ENCODE peak calls at places on chromosomes 6 and 20, in nine cellular contexts. A, V, J, L, U, T, O, C and X are unnamed samples.

GRCh38 chr6:97697450-97697849 is 414.4 kb upstream of the MMS22L start:
- DNase-seq in L (peak; percentile 11), T (no peak), V (no peak), A (peak; percentile 14), O (no peak), C (no peak), U (no peak), J (peak; percentile 29), X (no peak)

GRCh38 chr20:46027245-46027853 is 1.7 kb upstream of the SLC12A5 start:
- DNase-seq in V (no peak), C (peak; percentile 8), A (peak; percentile 63), J (peak; percentile 44), U (peak; percentile 65), O (no peak), T (no peak), L (peak; percentile 68), X (peak; percentile 56)

GRCh38 chr6:1538348-1538747 is 71.4 kb upstream of the FOXC1 start:
- DNase-seq in O (no peak), U (no peak), T (no peak), J (no peak), V (no peak), L (no peak), A (no peak), C (no peak), X (no peak)

GRCh38 chr6:150590448-150590847 is 9.2 kb upstream of the PLEKHG1 start:
- DNase-seq in T (no peak), A (no peak), U (no peak), V (no peak), L (no peak), C (no peak), J (no peak), O (no peak), X (no peak)

GRCh38 chr20:24470031-24470781 is 777 bp downstream of the SYNDIG1 start:
- DNase-seq in V (no peak), U (no peak), T (peak; percentile 21), A (no peak), J (no peak), O (no peak), C (no peak), L (peak; percentile 14), X (no peak)

GRCh38 chr6:158536891-158537798 is 22.7 kb upstream of the TMEM181 start:
- DNase-seq in J (no peak), C (no peak), A (peak; percentile 29), V (no peak), U (peak; percentile 59), O (no peak), T (no peak), L (peak; percentile 15), X (no peak)

GRCh38 chr6:50998905-50999304 is 180.2 kb downstream of the TFAP2B start:
- DNase-seq in T (no peak), U (no peak), O (no peak), C (no peak), J (no peak), L (no peak), V (no peak), A (no peak), X (no peak)

GRCh38 chr6:168377481-168377850 is 57.9 kb upstream of the DACT2 start:
- DNase-seq in A (peak; percentile 56), U (no peak), V (peak; percentile 54), O (no peak), T (peak; percentile 44), J (no peak), L (no peak), C (no peak), X (no peak)

GRCh38 chr6:12748815-12749521 is 32.4 kb downstream of the PHACTR1 start:
- DNase-seq in T (peak; percentile 17), U (no peak), V (no peak), C (no peak), O (no peak), J (no peak), A (no peak), L (no peak), X (no peak)

GRCh38 chr20:47642118-47642517 is 140.4 kb downstream of the NCOA3 start:
- DNase-seq in C (no peak), J (no peak), U (no peak), O (no peak), T (no peak), L (no peak), V (no peak), A (no peak), X (no peak)

GRCh38 chr20:56631318-56631989 is 2.3 kb downstream of the TFAP2C start:
- DNase-seq in U (no peak), O (no peak), C (no peak), L (no peak), J (no peak), A (no peak), T (no peak), V (no peak), X (no peak)

GRCh38 chr20:11311659-11312058 is 606.0 kb upstream of the BTBD3 start:
- DNase-seq in V (no peak), U (no peak), T (no peak), A (peak; percentile 1), C (no peak), O (no peak), J (no peak), L (no peak), X (no peak)

GRCh38 chr6:122612838-122613237 is 2.6 kb downstream of the PKIB start:
- DNase-seq in A (no peak), J (no peak), O (no peak), T (no peak), V (no peak), L (no peak), C (no peak), U (no peak), X (no peak)

GRCh38 chr6:44452725-44453124 is 65.2 kb downstream of the CDC5L start:
- DNase-seq in O (no peak), U (no peak), L (peak; percentile 48), C (no peak), T (no peak), J (no peak), A (peak; percentile 77), V (no peak), X (peak; percentile 81)

GRCh38 chr20:23086056-23086551 is at the start of gene CD93:
- DNase-seq in V (peak; percentile 53), T (peak; percentile 58), L (no peak), C (no peak), O (peak; percentile 50), J (no peak), A (no peak), U (peak; percentile 40), X (no peak)

DNA sequence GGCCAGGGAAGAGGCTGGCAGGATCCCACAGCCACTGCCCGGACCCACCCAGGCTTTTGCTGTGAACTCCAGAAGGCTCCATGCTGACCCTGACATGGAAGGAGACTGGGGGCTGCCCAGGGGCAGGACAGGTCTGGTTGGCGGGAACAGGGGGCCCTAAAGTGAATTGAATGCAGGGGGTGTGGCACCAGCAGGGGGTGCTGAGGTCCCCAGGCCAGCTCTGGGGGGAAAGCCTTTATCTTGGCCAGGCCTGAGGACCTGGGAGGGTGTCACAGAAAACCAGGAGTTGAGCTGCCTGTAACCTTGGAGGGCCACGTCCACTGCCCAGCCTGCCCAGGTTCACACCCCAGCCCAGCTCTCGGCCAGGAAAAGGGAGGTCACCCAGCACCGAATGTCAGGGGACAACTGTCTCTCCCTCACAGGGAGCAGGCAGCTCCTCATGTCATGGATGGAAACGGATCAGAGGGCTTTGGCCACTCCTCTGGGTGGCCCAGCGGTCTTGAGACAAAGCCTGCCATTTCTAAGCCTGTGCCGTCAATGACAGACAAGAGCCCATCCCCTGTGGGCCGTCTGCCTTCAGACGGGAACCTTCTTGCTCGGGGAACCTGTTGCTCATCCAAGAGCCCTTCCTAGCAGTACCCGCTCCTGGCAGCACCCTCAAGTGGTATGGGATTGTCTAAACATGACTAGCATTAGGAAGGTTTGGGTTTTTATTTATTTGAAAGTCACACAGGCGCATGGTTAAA is 2.9 kb upstream of the YTHDF1 start:
- DNase-seq in O (no peak), U (no peak), J (no peak), T (no peak), A (no peak), V (no peak), C (no peak), L (no peak), X (no peak)
- TF ChIP-seq CTCF in O (no peak), U (no peak), J (no peak), T (no peak), A (no peak), V (no peak), C (no peak), L (no peak), X (peak; percentile 42)

DNA sequence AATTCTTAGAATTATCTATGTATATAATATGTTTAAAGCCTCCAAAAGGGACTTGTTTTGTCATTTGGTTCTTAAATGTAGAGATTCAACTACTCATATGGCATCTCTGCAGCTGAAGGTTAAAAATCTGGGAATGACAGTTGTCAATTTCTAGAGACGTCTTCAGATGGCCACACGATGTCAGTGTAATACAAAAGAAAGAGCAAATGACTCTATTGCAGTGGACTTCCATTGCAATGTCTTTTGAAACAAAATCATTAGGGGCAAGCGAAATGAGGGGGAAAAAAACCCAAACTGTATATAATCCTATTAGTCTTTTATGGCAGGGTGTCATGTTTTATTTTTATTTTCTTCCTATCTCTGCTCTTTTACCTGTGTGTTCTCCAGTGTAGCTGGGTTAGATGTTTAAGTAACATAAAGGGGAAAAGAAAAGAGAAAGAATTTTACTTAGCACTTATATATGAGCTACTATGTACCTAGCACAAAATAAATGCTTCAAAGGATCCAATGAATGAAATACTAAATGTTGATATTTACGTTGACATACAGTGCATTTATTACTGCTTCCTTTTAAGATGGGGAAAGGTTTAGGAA is 26.2 kb downstream of the CCN2 start:
- DNase-seq in O (no peak), J (peak; percentile 38), C (no peak), T (no peak), L (peak; percentile 79), A (peak; percentile 67), U (no peak), V (no peak), X (peak; percentile 41)
- TF ChIP-seq CTCF in O (peak; percentile 41), J (peak; percentile 53), C (peak; percentile 56), T (peak; percentile 24), L (peak; percentile 50), A (peak; percentile 54), U (no peak), V (peak; percentile 15), X (peak; percentile 82)

DNA sequence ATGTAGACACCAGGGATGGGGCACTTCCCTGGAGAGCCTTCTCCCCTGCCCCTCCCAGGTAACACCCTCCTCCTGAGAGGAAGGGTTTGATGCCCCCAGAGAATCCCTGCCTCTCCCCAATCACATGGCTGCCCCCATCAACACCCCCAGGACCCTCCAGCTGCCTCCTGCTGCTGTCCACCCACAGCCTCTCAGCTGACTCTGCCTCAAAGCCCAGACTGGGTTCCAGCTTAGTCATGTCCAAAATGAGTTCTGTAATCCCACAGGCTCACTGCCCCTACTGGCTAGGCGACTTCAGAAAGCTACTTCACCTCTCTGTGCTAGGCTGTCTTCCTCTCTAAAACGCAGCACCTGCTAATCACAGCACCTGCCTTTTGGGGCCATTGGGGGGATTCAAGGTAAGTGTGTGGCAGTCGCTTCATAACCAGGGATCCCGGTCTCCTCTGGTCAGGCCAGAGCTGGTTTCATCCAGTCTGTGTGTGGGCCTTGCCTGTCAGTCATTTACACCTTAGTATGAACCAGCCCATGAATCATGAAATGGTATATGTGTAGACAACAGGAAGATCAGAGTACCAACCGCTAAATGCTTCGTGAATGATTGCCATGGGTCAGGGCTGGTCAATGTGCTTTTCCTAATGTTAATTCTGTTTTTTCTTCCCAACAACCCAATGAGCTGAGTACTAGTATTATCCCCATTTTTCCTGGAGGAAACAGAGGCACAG is 40.4 kb downstream of the TFEB start:
- DNase-seq in O (no peak), A (peak; percentile 41), J (no peak), T (no peak), U (no peak), L (no peak), C (no peak), V (no peak), X (no peak)
- TF ChIP-seq CTCF in O (no peak), A (no peak), J (no peak), T (no peak), U (no peak), L (no peak), C (no peak), V (no peak), X (peak; percentile 26)

GRCh38 chr6:117265425-117266266 is at the start of gene VGLL2:
- DNase-seq in A (peak; percentile 38), T (peak; percentile 37), L (peak; percentile 31), O (peak; percentile 21), U (peak; percentile 44), V (peak; percentile 40), C (no peak), J (no peak), X (no peak)
- TF ChIP-seq CTCF in A (no peak), T (no peak), L (no peak), O (no peak), U (no peak), V (no peak), C (peak; percentile 5), J (peak; percentile 6), X (no peak)